ENCODE peak calls at places on chromosome 10, in six cellular contexts. J is choroid plexus epithelial cell, Q is fibroblast of mammary gland, V is breast epithelium, C is psoas muscle, A is suprapubic skin. Z is an unnamed sample.
A peak's percentile ranks its signal among the peaks of the same experiment; 100 is the strongest.

GRCh38 chr10:59337254-59337653 is 25.1 kb downstream of the FAM13C start:
- DNase-seq in A (no peak), Q (peak; percentile 79), C (no peak), V (no peak), J (peak; percentile 44), Z (no peak)

GRCh38 chr10:27359792-27360320 is 119.3 kb upstream of the ACBD5 start:
- DNase-seq in J (no peak), V (no peak), C (no peak), Q (no peak), A (no peak), Z (no peak)

GRCh38 chr10:83166344-83166743 is 973.0 kb upstream of the GHITM start:
- DNase-seq in V (no peak), A (no peak), C (no peak), Q (no peak), J (no peak), Z (no peak)

GRCh38 chr10:480928-481551 is 208.4 kb downstream of the DIP2C start:
- DNase-seq in V (no peak), C (no peak), Q (peak; percentile 35), A (no peak), J (peak; percentile 83), Z (peak; percentile 55)

GRCh38 chr10:114916653-114917052 is 21.3 kb upstream of the TRUB1 start:
- DNase-seq in V (no peak), C (no peak), J (no peak), A (no peak), Q (no peak), Z (no peak)

GRCh38 chr10:120414946-120415345 is 42.1 kb upstream of the PLPP4 start:
- DNase-seq in A (no peak), C (no peak), V (no peak), J (no peak), Q (no peak), Z (no peak)

GRCh38 chr10:48309711-48310226 is 3.3 kb downstream of the MAPK8 start:
- DNase-seq in A (no peak), Q (peak; percentile 55), C (no peak), J (peak; percentile 72), V (no peak), Z (no peak)

GRCh38 chr10:49285232-49285631 is 13.7 kb upstream of the C10orf71 start:
- DNase-seq in J (peak; percentile 14), Q (peak; percentile 36), C (no peak), A (no peak), V (no peak), Z (no peak)

GRCh38 chr10:79390551-79391229 is 43.4 kb downstream of the PPIF start:
- DNase-seq in Q (no peak), V (no peak), J (peak; percentile 48), C (no peak), A (peak; percentile 60), Z (peak; percentile 69)

GRCh38 chr10:73339436-73339835 is 19.2 kb downstream of the CFAP70 start:
- DNase-seq in Q (no peak), C (peak; percentile 25), J (no peak), A (no peak), V (no peak), Z (no peak)

GRCh38 chr10:13759167-13759566 is 172.4 kb downstream of the PRPF18 start:
- DNase-seq in C (no peak), V (no peak), A (no peak), J (no peak), Q (no peak), Z (no peak)

GRCh38 chr10:108582387-108582786 is 1340.9 kb downstream of the XPNPEP1 start:
- DNase-seq in Q (peak; percentile 42), J (peak; percentile 84), V (no peak), C (no peak), A (no peak), Z (no peak)

GRCh38 chr10:3636356-3637181 is 148.4 kb downstream of the KLF6 start:
- DNase-seq in Q (peak; percentile 67), A (peak; percentile 69), J (no peak), V (no peak), C (no peak), Z (no peak)

GRCh38 chr10:22455068-22455467 is 109.8 kb downstream of the SPAG6 start:
- DNase-seq in C (no peak), Q (no peak), A (no peak), J (no peak), V (no peak), Z (no peak)

GRCh38 chr10:5501976-5502902 is 2.9 kb upstream of the CALML5 start:
- DNase-seq in J (peak; percentile 19), C (no peak), Q (no peak), V (peak; percentile 42), A (peak; percentile 48), Z (no peak)

GRCh38 chr10:15300145-15300544 is 70.9 kb downstream of the FAM171A1 start:
- DNase-seq in Q (no peak), J (no peak), V (no peak), A (no peak), C (no peak), Z (no peak)

DNA sequence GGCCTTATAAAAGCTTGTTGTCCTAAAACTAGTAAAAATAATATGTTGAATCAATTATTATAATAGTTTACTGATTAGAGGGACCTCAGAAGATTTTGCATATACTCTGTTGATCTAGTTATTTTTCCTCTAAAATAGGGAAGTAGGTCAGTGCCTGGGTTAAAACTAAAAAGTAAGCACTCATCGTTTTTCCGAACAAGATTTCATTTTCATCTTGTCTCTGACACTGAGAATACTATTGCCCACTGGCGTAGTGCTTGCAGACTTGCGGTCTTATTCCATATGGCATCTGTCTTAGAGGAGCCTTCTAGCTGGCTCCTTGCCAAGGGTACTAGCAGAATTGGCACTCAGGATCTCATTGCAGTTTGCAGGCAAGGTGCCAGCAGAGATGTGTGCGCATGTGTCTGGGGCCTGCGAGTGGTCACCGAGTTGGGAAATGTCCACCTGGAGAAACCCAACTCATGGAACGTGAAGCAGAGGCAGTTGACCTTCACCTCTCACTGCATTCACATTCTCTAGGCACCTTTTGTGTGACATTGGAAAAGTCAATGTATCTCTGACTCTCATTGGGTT is 143.4 kb downstream of the CELF2 start:
- DNase-seq in Q (no peak), C (no peak), J (no peak), A (no peak), V (no peak), Z (no peak)
- H3K4me3 ChIP-seq in Q (no peak overlapping the region), C (no peak overlapping the region), J (no peak overlapping the region), A (no peak overlapping the region), V (no peak overlapping the region), Z (no peak overlapping the region)

DNA sequence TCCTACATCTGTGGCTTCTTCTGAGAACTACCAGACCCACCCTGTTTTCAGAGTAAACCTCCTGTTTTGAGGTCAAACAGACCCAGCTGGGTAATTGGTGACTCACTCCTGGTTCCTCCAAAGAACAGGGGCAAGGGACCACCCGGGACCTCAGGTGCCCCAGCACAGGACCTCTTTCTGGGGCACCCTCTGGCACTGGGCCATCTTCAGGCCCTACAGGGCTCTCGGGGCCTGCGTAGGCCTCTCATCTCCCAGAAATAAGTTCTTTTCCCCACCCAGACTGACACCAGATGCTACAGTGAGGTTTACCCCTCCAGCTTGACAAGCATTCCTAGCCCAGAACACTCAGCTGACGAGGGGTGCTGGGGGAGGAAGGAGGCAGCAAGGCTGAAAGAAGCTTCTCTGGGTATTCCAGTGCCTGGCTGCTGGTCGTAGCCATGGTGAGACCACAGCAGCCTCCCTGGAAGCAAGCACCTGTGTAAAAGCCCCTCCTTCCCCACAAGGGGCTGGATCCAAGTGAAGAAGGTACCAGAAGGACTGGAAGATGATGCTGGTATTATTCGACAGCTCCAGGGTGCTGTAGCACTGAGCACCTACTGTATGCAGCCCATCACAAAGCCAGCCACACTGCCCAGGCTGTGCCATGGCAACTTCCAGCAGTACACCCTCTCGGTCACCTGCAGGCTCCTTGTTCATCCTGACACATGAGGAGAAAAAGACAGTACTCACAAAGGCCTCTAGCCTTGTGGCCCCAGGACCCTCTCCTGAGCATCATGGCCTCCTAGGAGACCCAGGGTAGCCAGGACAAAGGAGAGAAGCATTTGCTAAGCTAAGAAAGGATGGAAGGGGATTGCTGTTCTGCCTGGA is 47.4 kb downstream of the ALOX5 start:
- DNase-seq in C (no peak), Q (no peak), A (no peak), J (no peak), V (no peak), Z (peak; percentile 69)
- H3K4me3 ChIP-seq in C (no peak overlapping the region), Q (no peak overlapping the region), A (no peak overlapping the region), J (no peak overlapping the region), V (no peak overlapping the region), Z (no peak overlapping the region)

GRCh38 chr10:29636178-29636577 is 1.4 kb upstream of the SVIL start:
- DNase-seq in C (no peak), J (peak; percentile 87), Q (peak; percentile 83), V (no peak), A (no peak), Z (no peak)

GRCh38 chr10:29631049-29631339 is 3.8 kb downstream of the SVIL start:
- DNase-seq in V (no peak), Q (no peak), A (no peak), J (no peak), C (no peak), Z (no peak)

GRCh38 chr10:29634764-29635625 is at the start of gene SVIL:
- DNase-seq in J (peak; percentile 92), V (no peak), C (peak; percentile 72), A (peak; percentile 84), Q (peak; percentile 83), Z (peak; percentile 90)

GRCh38 chr10:29635711-29636144 is 957 bp upstream of the SVIL start:
- DNase-seq in V (no peak), J (peak; percentile 95), A (no peak), Q (peak; percentile 42), C (no peak), Z (no peak)

DNA sequence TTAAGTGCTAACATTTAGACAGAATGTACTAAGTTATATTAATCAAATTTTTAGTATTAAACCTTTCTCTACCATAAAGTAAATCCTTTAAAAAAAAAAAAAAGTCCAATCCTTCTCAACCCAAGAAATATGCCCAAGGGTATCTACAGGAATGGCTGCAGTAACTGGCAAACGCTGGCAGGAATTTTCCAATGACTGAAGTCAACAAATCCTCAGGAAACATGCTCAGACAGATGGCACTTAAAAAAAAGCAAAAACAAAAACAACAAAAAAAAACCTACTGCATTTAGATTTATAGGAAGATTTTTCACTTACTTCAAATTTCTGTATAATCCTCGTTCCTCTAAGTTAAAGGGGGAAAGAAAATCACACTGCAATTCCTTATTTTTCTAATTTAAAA is 666 bp downstream of the SVIL start:
- DNase-seq in C (no peak), J (no peak), A (no peak), V (no peak), Q (no peak), Z (no peak)
- H3K4me3 ChIP-seq in C (peak overlapping the region; percentile 77), J (peak overlapping the region; percentile 51), A (peak overlapping the region; percentile 19), V (peak overlapping the region; percentile 30), Q (peak overlapping the region; percentile 38), Z (peak overlapping the region; percentile 66)

GRCh38 chr10:102712843-102713242 is 1.4 kb downstream of the ARL3 start:
- DNase-seq in V (no peak), A (no peak), J (no peak), C (no peak), Q (no peak), Z (no peak)
- H3K4me3 ChIP-seq in V (peak overlapping the region; percentile 99), A (peak overlapping the region; percentile 88), J (peak overlapping the region; percentile 93), C (peak overlapping the region; percentile 85), Q (peak overlapping the region; percentile 90), Z (peak overlapping the region; percentile 94)

DNA sequence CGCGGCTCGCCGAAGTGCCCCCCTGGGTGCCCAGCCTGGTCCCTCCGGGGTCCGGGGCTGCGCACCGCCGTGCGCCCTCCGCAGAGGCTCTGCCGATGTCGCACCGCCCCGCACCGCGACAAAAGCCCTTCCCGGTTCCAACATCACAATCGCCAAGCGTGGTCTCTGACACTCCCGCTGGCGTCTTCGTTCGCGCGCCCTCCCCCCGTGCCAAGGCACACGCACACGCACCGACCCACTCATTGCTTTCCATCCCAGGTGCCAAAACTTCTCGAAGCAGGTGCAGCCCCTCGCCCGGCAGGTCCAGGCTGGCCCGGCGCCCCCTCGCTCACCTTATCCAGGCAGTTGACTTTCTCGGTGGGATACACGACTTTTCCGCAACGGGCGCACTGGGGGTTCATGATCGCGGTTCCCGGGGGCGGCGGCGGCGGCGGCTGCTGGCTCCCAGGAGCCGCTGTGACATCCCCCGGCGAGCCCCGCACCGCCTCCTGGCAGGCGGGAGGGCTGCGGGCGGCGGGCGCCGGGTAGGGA is 276.4 kb upstream of the NEBL start:
- DNase-seq in V (peak; percentile 55), Q (no peak), C (peak; percentile 15), J (no peak), A (peak; percentile 58), Z (no peak)
- H3K4me3 ChIP-seq in V (peak overlapping the region; percentile 74), Q (peak overlapping the region; percentile 76), C (peak overlapping the region; percentile 61), J (peak overlapping the region; percentile 77), A (peak overlapping the region; percentile 81), Z (peak overlapping the region; percentile 74)